ENCODE peak calls at places on chromosome 11, in four cellular contexts. One of them, this sample, is unnamed. For H3K4me1, the result is how much of the 10 kb centered on the place peaks cover.

GRCh38 chr11:32090774-32091370 is at the start of gene RCN1:
- DNase-seq in CD8-positive, alpha-beta T cell: peak
- DNase-seq in SK-N-SH: peak
- DNase-seq in cardiac muscle cell: peak
- DNase-seq in this sample: peak

GRCh38 chr11:113505541-113506375 is 30.6 kb upstream of the DRD2 start:
- DNase-seq in CD8-positive, alpha-beta T cell: peak
- DNase-seq in SK-N-SH: peak
- DNase-seq in cardiac muscle cell: no peak
- DNase-seq in this sample: peak

GRCh38 chr11:62687508-62688396 is 1.6 kb downstream of the LRRN4CL start:
- DNase-seq in CD8-positive, alpha-beta T cell: no peak
- DNase-seq in SK-N-SH: peak
- DNase-seq in cardiac muscle cell: no peak
- DNase-seq in this sample: no peak

GRCh38 chr11:110134120-110134519 is 40.9 kb downstream of the ZC3H12C start:
- DNase-seq in CD8-positive, alpha-beta T cell: no peak
- DNase-seq in SK-N-SH: no peak
- DNase-seq in cardiac muscle cell: no peak
- DNase-seq in this sample: peak

GRCh38 chr11:108511851-108512474 is 13.8 kb upstream of the POGLUT3 start:
- DNase-seq in CD8-positive, alpha-beta T cell: no peak
- DNase-seq in SK-N-SH: no peak
- DNase-seq in cardiac muscle cell: no peak
- DNase-seq in this sample: no peak

GRCh38 chr11:85752890-85753581 is 57.9 kb downstream of the SYTL2 start:
- DNase-seq in CD8-positive, alpha-beta T cell: peak
- DNase-seq in SK-N-SH: no peak
- DNase-seq in cardiac muscle cell: no peak
- DNase-seq in this sample: no peak

GRCh38 chr11:75562048-75562835 is at the start of gene SERPINH1:
- DNase-seq in CD8-positive, alpha-beta T cell: peak
- DNase-seq in SK-N-SH: peak
- DNase-seq in cardiac muscle cell: peak
- DNase-seq in this sample: peak

GRCh38 chr11:27694992-27695391 is 5.3 kb downstream of the BDNF start:
- DNase-seq in CD8-positive, alpha-beta T cell: no peak
- DNase-seq in SK-N-SH: peak
- DNase-seq in cardiac muscle cell: no peak
- DNase-seq in this sample: no peak

GRCh38 chr11:114160884-114161283 is 101.4 kb downstream of the ZBTB16 start:
- DNase-seq in CD8-positive, alpha-beta T cell: no peak
- DNase-seq in SK-N-SH: no peak
- DNase-seq in cardiac muscle cell: no peak
- DNase-seq in this sample: no peak

GRCh38 chr11:28757725-28758515 is 649.7 kb downstream of the METTL15 start:
- DNase-seq in CD8-positive, alpha-beta T cell: no peak
- DNase-seq in SK-N-SH: no peak
- DNase-seq in cardiac muscle cell: no peak
- DNase-seq in this sample: no peak

GRCh38 chr11:113113801-113114451 is 152.7 kb downstream of the NCAM1 start:
- DNase-seq in CD8-positive, alpha-beta T cell: no peak
- DNase-seq in SK-N-SH: no peak
- DNase-seq in cardiac muscle cell: no peak
- DNase-seq in this sample: no peak

GRCh38 chr11:94183886-94184264 is 55.2 kb downstream of the PANX1 start:
- DNase-seq in CD8-positive, alpha-beta T cell: no peak
- DNase-seq in SK-N-SH: peak
- DNase-seq in cardiac muscle cell: peak
- DNase-seq in this sample: peak

GRCh38 chr11:63835156-63835540 is 3.8 kb upstream of the MARK2 start:
- DNase-seq in CD8-positive, alpha-beta T cell: no peak
- DNase-seq in SK-N-SH: no peak
- DNase-seq in cardiac muscle cell: no peak
- DNase-seq in this sample: no peak

GRCh38 chr11:113184498-113184897 is 129.9 kb upstream of the TTC12 start:
- DNase-seq in CD8-positive, alpha-beta T cell: no peak
- DNase-seq in SK-N-SH: no peak
- DNase-seq in cardiac muscle cell: no peak
- DNase-seq in this sample: no peak

GRCh38 chr11:64306876-64307622 is 1.7 kb downstream of the ESRRA start:
- DNase-seq in CD8-positive, alpha-beta T cell: no peak
- DNase-seq in SK-N-SH: no peak
- DNase-seq in cardiac muscle cell: no peak
- DNase-seq in this sample: no peak

DNA sequence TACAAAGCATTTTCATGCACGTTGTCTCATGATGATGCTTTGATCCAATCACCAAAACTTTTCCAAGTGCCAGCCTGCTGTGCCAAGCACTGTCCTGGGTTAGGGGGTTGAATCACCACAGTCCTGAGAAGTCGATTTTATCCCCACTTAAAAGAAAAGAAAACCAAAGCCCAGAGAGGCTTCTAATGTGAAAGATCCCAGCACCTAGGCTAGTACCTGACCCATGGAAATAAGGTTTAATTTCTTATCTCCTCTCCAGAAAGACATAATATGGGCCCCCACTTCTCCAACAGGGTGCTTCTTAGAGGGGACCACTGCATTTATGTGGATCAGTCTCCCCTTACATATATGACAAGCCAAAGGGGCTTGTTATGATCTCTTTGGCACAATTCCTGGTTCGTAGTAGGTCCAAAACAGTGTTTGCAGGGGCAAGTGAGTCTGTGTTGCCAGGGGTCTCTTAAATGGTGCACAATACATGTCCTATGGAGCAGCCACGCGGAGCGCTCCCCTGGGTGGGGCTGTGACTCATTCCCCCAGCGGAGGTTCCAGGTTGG is 1.9 kb upstream of the BCL9L start:
- DNase-seq in CD8-positive, alpha-beta T cell: no peak
- DNase-seq in SK-N-SH: no peak
- DNase-seq in cardiac muscle cell: no peak
- DNase-seq in this sample: no peak
- H3K4me3 ChIP-seq in CD8-positive, alpha-beta T cell: no peak
- H3K4me3 ChIP-seq in SK-N-SH: peak
- H3K4me3 ChIP-seq in cardiac muscle cell: peak
- H3K4me3 ChIP-seq in this sample: peak

DNA sequence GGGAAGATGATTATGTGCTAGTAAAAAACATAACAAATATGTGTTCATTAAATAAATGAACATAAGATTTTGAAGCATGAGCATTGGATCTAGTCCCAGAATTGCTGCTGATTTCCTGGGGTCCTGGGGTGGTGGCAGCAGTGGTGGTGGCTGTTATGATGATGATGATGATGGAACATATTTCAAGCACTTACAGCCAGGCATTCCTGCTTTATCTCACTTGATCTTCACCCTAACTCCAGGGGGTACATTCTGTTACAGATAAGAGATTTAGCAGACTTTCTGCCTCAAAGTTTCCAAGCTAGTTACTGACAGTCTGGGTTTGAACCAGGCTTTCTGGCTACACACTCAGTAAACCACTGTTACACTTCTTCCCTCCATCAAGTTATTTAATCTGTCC is 5.2 kb downstream of the TRAPPC4 start:
- DNase-seq in CD8-positive, alpha-beta T cell: no peak
- DNase-seq in SK-N-SH: no peak
- DNase-seq in cardiac muscle cell: no peak
- DNase-seq in this sample: no peak
- H3K4me1 ChIP-seq in CD8-positive, alpha-beta T cell: under half
- H3K4me1 ChIP-seq in SK-N-SH: under half
- H3K4me1 ChIP-seq in cardiac muscle cell: under half
- H3K4me1 ChIP-seq in this sample: under half

DNA sequence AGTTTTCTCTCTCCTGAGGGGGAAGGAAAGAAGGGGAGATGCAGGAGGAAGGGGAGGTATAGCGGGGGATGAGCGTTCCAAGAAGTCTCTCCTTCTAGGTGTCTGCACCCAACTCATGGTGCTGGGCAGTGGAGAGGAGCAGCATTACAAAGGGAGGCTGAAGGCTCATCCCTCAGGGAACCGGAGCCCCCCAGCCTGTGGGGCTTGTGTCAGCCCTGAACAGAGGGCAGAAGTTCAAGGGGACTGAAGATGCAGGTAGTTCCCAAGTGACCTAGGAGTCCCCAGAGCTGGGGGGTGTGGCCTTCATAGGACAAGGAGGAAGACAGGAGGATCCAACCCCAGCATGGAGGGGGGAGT is 1.8 kb downstream of the C11orf68 start:
- DNase-seq in CD8-positive, alpha-beta T cell: no peak
- DNase-seq in SK-N-SH: no peak
- DNase-seq in cardiac muscle cell: no peak
- DNase-seq in this sample: no peak
- H3K4me3 ChIP-seq in CD8-positive, alpha-beta T cell: no peak
- H3K4me3 ChIP-seq in SK-N-SH: no peak
- H3K4me3 ChIP-seq in cardiac muscle cell: no peak
- H3K4me3 ChIP-seq in this sample: no peak

GRCh38 chr11:2791139-2791520 is 91.3 kb upstream of the KCNQ1OT1 start:
- DNase-seq in CD8-positive, alpha-beta T cell: no peak
- DNase-seq in SK-N-SH: no peak
- DNase-seq in cardiac muscle cell: no peak
- DNase-seq in this sample: no peak
- H3K4me1 ChIP-seq in CD8-positive, alpha-beta T cell: under half
- H3K4me1 ChIP-seq in SK-N-SH: under half
- H3K4me1 ChIP-seq in cardiac muscle cell: under half
- H3K4me1 ChIP-seq in this sample: under half